ENCODE peak calls at places on chromosomes 13 and 19, in eight cellular contexts. One of them, this sample, is unnamed. For H3K9me3, the result is how much of the 10 kb centered on the place peaks cover.

GRCh38 chr19:56727731-56728130 is 56.2 kb upstream of the ZNF835 start:
- DNase-seq in CD4-positive, CD25-positive, alpha-beta regulatory T cell: no peak
- DNase-seq in mucosa of descending colon: no peak
- DNase-seq in cardiac muscle cell: no peak
- DNase-seq in aorta: no peak
- DNase-seq in A549: no peak
- DNase-seq in lower lobe of right lung: no peak
- DNase-seq in CD4-positive, alpha-beta T cell: no peak
- DNase-seq in this sample: no peak

GRCh38 chr19:40508739-40509260 is 42.0 kb downstream of the SPTBN4 start:
- DNase-seq in CD4-positive, CD25-positive, alpha-beta regulatory T cell: no peak
- DNase-seq in mucosa of descending colon: no peak
- DNase-seq in cardiac muscle cell: no peak
- DNase-seq in aorta: no peak
- DNase-seq in A549: no peak
- DNase-seq in lower lobe of right lung: no peak
- DNase-seq in CD4-positive, alpha-beta T cell: no peak
- DNase-seq in this sample: no peak

GRCh38 chr13:102680842-102681725 is 13.8 kb downstream of the METTL21C start:
- DNase-seq in CD4-positive, CD25-positive, alpha-beta regulatory T cell: no peak
- DNase-seq in mucosa of descending colon: no peak
- DNase-seq in cardiac muscle cell: no peak
- DNase-seq in aorta: no peak
- DNase-seq in A549: no peak
- DNase-seq in lower lobe of right lung: no peak
- DNase-seq in CD4-positive, alpha-beta T cell: no peak
- DNase-seq in this sample: no peak

GRCh38 chr13:80336335-80336734 is 4.6 kb downstream of the SPRY2 start:
- DNase-seq in CD4-positive, CD25-positive, alpha-beta regulatory T cell: no peak
- DNase-seq in mucosa of descending colon: no peak
- DNase-seq in cardiac muscle cell: no peak
- DNase-seq in aorta: no peak
- DNase-seq in A549: no peak
- DNase-seq in lower lobe of right lung: no peak
- DNase-seq in CD4-positive, alpha-beta T cell: no peak
- DNase-seq in this sample: no peak

GRCh38 chr19:35211545-35212230 is 16.9 kb downstream of the FAM187B start:
- DNase-seq in CD4-positive, CD25-positive, alpha-beta regulatory T cell: peak
- DNase-seq in mucosa of descending colon: peak
- DNase-seq in cardiac muscle cell: no peak
- DNase-seq in aorta: peak
- DNase-seq in A549: no peak
- DNase-seq in lower lobe of right lung: peak
- DNase-seq in CD4-positive, alpha-beta T cell: peak
- DNase-seq in this sample: peak

GRCh38 chr13:77289844-77290243 is 37.0 kb downstream of the MYCBP2 start:
- DNase-seq in CD4-positive, CD25-positive, alpha-beta regulatory T cell: no peak
- DNase-seq in mucosa of descending colon: no peak
- DNase-seq in cardiac muscle cell: no peak
- DNase-seq in aorta: no peak
- DNase-seq in A549: no peak
- DNase-seq in lower lobe of right lung: no peak
- DNase-seq in CD4-positive, alpha-beta T cell: no peak
- DNase-seq in this sample: no peak

GRCh38 chr13:90154311-90154960 is 1193.1 kb upstream of the MIR17HG start:
- DNase-seq in CD4-positive, CD25-positive, alpha-beta regulatory T cell: no peak
- DNase-seq in mucosa of descending colon: no peak
- DNase-seq in cardiac muscle cell: no peak
- DNase-seq in aorta: no peak
- DNase-seq in A549: no peak
- DNase-seq in lower lobe of right lung: no peak
- DNase-seq in CD4-positive, alpha-beta T cell: no peak
- DNase-seq in this sample: no peak

GRCh38 chr19:19064811-19065745 is 1.3 kb downstream of the SLC25A42 start:
- DNase-seq in CD4-positive, CD25-positive, alpha-beta regulatory T cell: no peak
- DNase-seq in mucosa of descending colon: peak
- DNase-seq in cardiac muscle cell: peak
- DNase-seq in aorta: no peak
- DNase-seq in A549: no peak
- DNase-seq in lower lobe of right lung: no peak
- DNase-seq in CD4-positive, alpha-beta T cell: no peak
- DNase-seq in this sample: peak

GRCh38 chr19:32287811-32288227 is 57.6 kb upstream of the ZNF507 start:
- DNase-seq in CD4-positive, CD25-positive, alpha-beta regulatory T cell: no peak
- DNase-seq in mucosa of descending colon: peak
- DNase-seq in cardiac muscle cell: peak
- DNase-seq in aorta: peak
- DNase-seq in A549: peak
- DNase-seq in lower lobe of right lung: peak
- DNase-seq in CD4-positive, alpha-beta T cell: no peak
- DNase-seq in this sample: peak

GRCh38 chr19:29380581-29380980 is 145.2 kb upstream of the VSTM2B start:
- DNase-seq in CD4-positive, CD25-positive, alpha-beta regulatory T cell: no peak
- DNase-seq in mucosa of descending colon: no peak
- DNase-seq in cardiac muscle cell: no peak
- DNase-seq in aorta: no peak
- DNase-seq in A549: no peak
- DNase-seq in lower lobe of right lung: peak
- DNase-seq in CD4-positive, alpha-beta T cell: no peak
- DNase-seq in this sample: peak

GRCh38 chr19:3980353-3981251 is 4.7 kb downstream of the EEF2 start:
- DNase-seq in CD4-positive, CD25-positive, alpha-beta regulatory T cell: no peak
- DNase-seq in mucosa of descending colon: no peak
- DNase-seq in cardiac muscle cell: no peak
- DNase-seq in aorta: no peak
- DNase-seq in A549: no peak
- DNase-seq in lower lobe of right lung: no peak
- DNase-seq in CD4-positive, alpha-beta T cell: no peak
- DNase-seq in this sample: no peak

GRCh38 chr13:39370554-39370953 is 232.4 kb downstream of the LHFPL6 start:
- DNase-seq in CD4-positive, CD25-positive, alpha-beta regulatory T cell: no peak
- DNase-seq in mucosa of descending colon: no peak
- DNase-seq in cardiac muscle cell: peak
- DNase-seq in aorta: peak
- DNase-seq in A549: no peak
- DNase-seq in lower lobe of right lung: no peak
- DNase-seq in CD4-positive, alpha-beta T cell: no peak
- DNase-seq in this sample: no peak

GRCh38 chr13:40664100-40665060 is 2.1 kb downstream of the FOXO1 start:
- DNase-seq in CD4-positive, CD25-positive, alpha-beta regulatory T cell: peak
- DNase-seq in mucosa of descending colon: peak
- DNase-seq in cardiac muscle cell: peak
- DNase-seq in aorta: peak
- DNase-seq in A549: peak
- DNase-seq in lower lobe of right lung: peak
- DNase-seq in CD4-positive, alpha-beta T cell: peak
- DNase-seq in this sample: peak

GRCh38 chr19:15922021-15922420 is 12.3 kb downstream of the CYP4F11 start:
- DNase-seq in CD4-positive, CD25-positive, alpha-beta regulatory T cell: no peak
- DNase-seq in mucosa of descending colon: no peak
- DNase-seq in cardiac muscle cell: no peak
- DNase-seq in aorta: no peak
- DNase-seq in A549: no peak
- DNase-seq in lower lobe of right lung: no peak
- DNase-seq in CD4-positive, alpha-beta T cell: no peak
- DNase-seq in this sample: no peak

GRCh38 chr19:15928321-15928720 is 6.0 kb downstream of the CYP4F11 start:
- DNase-seq in CD4-positive, CD25-positive, alpha-beta regulatory T cell: no peak
- DNase-seq in mucosa of descending colon: no peak
- DNase-seq in cardiac muscle cell: no peak
- DNase-seq in aorta: no peak
- DNase-seq in A549: no peak
- DNase-seq in lower lobe of right lung: no peak
- DNase-seq in CD4-positive, alpha-beta T cell: no peak
- DNase-seq in this sample: no peak

GRCh38 chr19:15923702-15924101 is 10.6 kb downstream of the CYP4F11 start:
- DNase-seq in CD4-positive, CD25-positive, alpha-beta regulatory T cell: no peak
- DNase-seq in mucosa of descending colon: peak
- DNase-seq in cardiac muscle cell: no peak
- DNase-seq in aorta: no peak
- DNase-seq in A549: no peak
- DNase-seq in lower lobe of right lung: no peak
- DNase-seq in CD4-positive, alpha-beta T cell: no peak
- DNase-seq in this sample: peak

GRCh38 chr19:15926484-15926883 is 7.8 kb downstream of the CYP4F11 start:
- DNase-seq in CD4-positive, CD25-positive, alpha-beta regulatory T cell: no peak
- DNase-seq in mucosa of descending colon: peak
- DNase-seq in cardiac muscle cell: no peak
- DNase-seq in aorta: no peak
- DNase-seq in A549: no peak
- DNase-seq in lower lobe of right lung: no peak
- DNase-seq in CD4-positive, alpha-beta T cell: no peak
- DNase-seq in this sample: no peak
- H3K9me3 ChIP-seq in CD4-positive, CD25-positive, alpha-beta regulatory T cell: under half
- H3K9me3 ChIP-seq in mucosa of descending colon: under half
- H3K9me3 ChIP-seq in cardiac muscle cell: under half
- H3K9me3 ChIP-seq in aorta: under half
- H3K9me3 ChIP-seq in A549: under half
- H3K9me3 ChIP-seq in lower lobe of right lung: under half
- H3K9me3 ChIP-seq in CD4-positive, alpha-beta T cell: under half
- H3K9me3 ChIP-seq in this sample: under half

GRCh38 chr19:9296336-9296735 is 13.3 kb downstream of the ZNF699 start:
- DNase-seq in CD4-positive, CD25-positive, alpha-beta regulatory T cell: no peak
- DNase-seq in mucosa of descending colon: no peak
- DNase-seq in cardiac muscle cell: no peak
- DNase-seq in aorta: no peak
- DNase-seq in A549: no peak
- DNase-seq in lower lobe of right lung: no peak
- DNase-seq in CD4-positive, alpha-beta T cell: no peak
- DNase-seq in this sample: no peak
- H3K9me3 ChIP-seq in CD4-positive, CD25-positive, alpha-beta regulatory T cell: half or more
- H3K9me3 ChIP-seq in mucosa of descending colon: half or more
- H3K9me3 ChIP-seq in cardiac muscle cell: under half
- H3K9me3 ChIP-seq in aorta: under half
- H3K9me3 ChIP-seq in A549: half or more
- H3K9me3 ChIP-seq in lower lobe of right lung: half or more
- H3K9me3 ChIP-seq in CD4-positive, alpha-beta T cell: half or more
- H3K9me3 ChIP-seq in this sample: under half

GRCh38 chr19:12260236-12260635 is 34.4 kb downstream of the ZNF44 start:
- DNase-seq in CD4-positive, CD25-positive, alpha-beta regulatory T cell: no peak
- DNase-seq in mucosa of descending colon: no peak
- DNase-seq in cardiac muscle cell: no peak
- DNase-seq in aorta: no peak
- DNase-seq in A549: no peak
- DNase-seq in lower lobe of right lung: no peak
- DNase-seq in CD4-positive, alpha-beta T cell: no peak
- DNase-seq in this sample: no peak
- H3K9me3 ChIP-seq in CD4-positive, CD25-positive, alpha-beta regulatory T cell: under half
- H3K9me3 ChIP-seq in mucosa of descending colon: under half
- H3K9me3 ChIP-seq in cardiac muscle cell: under half
- H3K9me3 ChIP-seq in aorta: under half
- H3K9me3 ChIP-seq in A549: under half
- H3K9me3 ChIP-seq in lower lobe of right lung: under half
- H3K9me3 ChIP-seq in CD4-positive, alpha-beta T cell: under half
- H3K9me3 ChIP-seq in this sample: under half

GRCh38 chr13:48624016-48624415 is 29.7 kb upstream of the CYSLTR2 start:
- DNase-seq in CD4-positive, CD25-positive, alpha-beta regulatory T cell: no peak
- DNase-seq in mucosa of descending colon: no peak
- DNase-seq in cardiac muscle cell: no peak
- DNase-seq in aorta: no peak
- DNase-seq in A549: no peak
- DNase-seq in lower lobe of right lung: no peak
- DNase-seq in CD4-positive, alpha-beta T cell: no peak
- DNase-seq in this sample: no peak
- H3K9me3 ChIP-seq in CD4-positive, CD25-positive, alpha-beta regulatory T cell: under half
- H3K9me3 ChIP-seq in mucosa of descending colon: under half
- H3K9me3 ChIP-seq in cardiac muscle cell: under half
- H3K9me3 ChIP-seq in aorta: under half
- H3K9me3 ChIP-seq in A549: under half
- H3K9me3 ChIP-seq in lower lobe of right lung: under half
- H3K9me3 ChIP-seq in CD4-positive, alpha-beta T cell: under half
- H3K9me3 ChIP-seq in this sample: under half

DNA sequence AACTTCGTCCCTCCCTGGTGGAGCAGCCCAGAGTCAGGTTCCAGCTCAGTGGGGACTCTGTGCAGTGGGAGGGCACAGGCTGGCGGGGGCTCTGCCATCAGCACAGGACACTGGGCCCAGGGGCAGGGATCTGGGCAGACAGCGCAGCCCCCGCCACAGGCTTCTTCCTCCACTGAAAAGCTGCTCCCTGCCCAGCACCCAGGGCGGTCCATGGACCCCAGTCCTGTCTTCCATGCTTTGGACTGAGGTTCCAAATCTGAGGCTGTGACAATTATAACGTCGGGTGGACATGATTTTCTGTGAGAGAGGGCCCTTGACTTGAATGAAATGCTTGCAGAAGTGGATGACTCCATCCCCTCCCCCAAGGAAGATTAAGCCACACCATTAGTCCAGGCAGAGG is 21.2 kb upstream of the NCCRP1 start:
- DNase-seq in CD4-positive, CD25-positive, alpha-beta regulatory T cell: no peak
- DNase-seq in mucosa of descending colon: no peak
- DNase-seq in cardiac muscle cell: peak
- DNase-seq in aorta: no peak
- DNase-seq in A549: no peak
- DNase-seq in lower lobe of right lung: no peak
- DNase-seq in CD4-positive, alpha-beta T cell: no peak
- DNase-seq in this sample: no peak
- H3K9me3 ChIP-seq in CD4-positive, CD25-positive, alpha-beta regulatory T cell: under half
- H3K9me3 ChIP-seq in mucosa of descending colon: under half
- H3K9me3 ChIP-seq in cardiac muscle cell: under half
- H3K9me3 ChIP-seq in aorta: under half
- H3K9me3 ChIP-seq in A549: under half
- H3K9me3 ChIP-seq in lower lobe of right lung: under half
- H3K9me3 ChIP-seq in CD4-positive, alpha-beta T cell: under half
- H3K9me3 ChIP-seq in this sample: under half

GRCh38 chr19:27920774-27921173 is 1292.2 kb downstream of the UQCRFS1 start:
- DNase-seq in CD4-positive, CD25-positive, alpha-beta regulatory T cell: no peak
- DNase-seq in mucosa of descending colon: no peak
- DNase-seq in cardiac muscle cell: no peak
- DNase-seq in aorta: no peak
- DNase-seq in A549: no peak
- DNase-seq in lower lobe of right lung: no peak
- DNase-seq in CD4-positive, alpha-beta T cell: no peak
- DNase-seq in this sample: no peak
- H3K9me3 ChIP-seq in CD4-positive, CD25-positive, alpha-beta regulatory T cell: under half
- H3K9me3 ChIP-seq in mucosa of descending colon: under half
- H3K9me3 ChIP-seq in cardiac muscle cell: under half
- H3K9me3 ChIP-seq in aorta: under half
- H3K9me3 ChIP-seq in A549: under half
- H3K9me3 ChIP-seq in lower lobe of right lung: under half
- H3K9me3 ChIP-seq in CD4-positive, alpha-beta T cell: under half
- H3K9me3 ChIP-seq in this sample: under half

GRCh38 chr19:1445185-1445931 is 4.6 kb upstream of the APC2 start:
- DNase-seq in CD4-positive, CD25-positive, alpha-beta regulatory T cell: peak
- DNase-seq in mucosa of descending colon: peak
- DNase-seq in cardiac muscle cell: peak
- DNase-seq in aorta: peak
- DNase-seq in A549: peak
- DNase-seq in lower lobe of right lung: peak
- DNase-seq in CD4-positive, alpha-beta T cell: peak
- DNase-seq in this sample: peak
- H3K9me3 ChIP-seq in CD4-positive, CD25-positive, alpha-beta regulatory T cell: under half
- H3K9me3 ChIP-seq in mucosa of descending colon: under half
- H3K9me3 ChIP-seq in cardiac muscle cell: under half
- H3K9me3 ChIP-seq in aorta: under half
- H3K9me3 ChIP-seq in A549: under half
- H3K9me3 ChIP-seq in lower lobe of right lung: under half
- H3K9me3 ChIP-seq in CD4-positive, alpha-beta T cell: under half
- H3K9me3 ChIP-seq in this sample: under half

GRCh38 chr19:8094336-8094735 is 41.8 kb downstream of the CCL25 start:
- DNase-seq in CD4-positive, CD25-positive, alpha-beta regulatory T cell: no peak
- DNase-seq in mucosa of descending colon: no peak
- DNase-seq in cardiac muscle cell: no peak
- DNase-seq in aorta: no peak
- DNase-seq in A549: no peak
- DNase-seq in lower lobe of right lung: peak
- DNase-seq in CD4-positive, alpha-beta T cell: no peak
- DNase-seq in this sample: no peak
- H3K9me3 ChIP-seq in CD4-positive, CD25-positive, alpha-beta regulatory T cell: under half
- H3K9me3 ChIP-seq in mucosa of descending colon: under half
- H3K9me3 ChIP-seq in cardiac muscle cell: under half
- H3K9me3 ChIP-seq in aorta: under half
- H3K9me3 ChIP-seq in A549: under half
- H3K9me3 ChIP-seq in lower lobe of right lung: under half
- H3K9me3 ChIP-seq in CD4-positive, alpha-beta T cell: under half
- H3K9me3 ChIP-seq in this sample: under half